ENCODE peak calls at places on chromosomes 5 and 9, in five cellular contexts. One of them, this sample, is unnamed.

GRCh38 chr9:136022731-136023400 is 61.7 kb upstream of the UBAC1 start:
- DNase-seq in AG09309: no peak
- DNase-seq in neural crest cell: no peak
- DNase-seq in stimulated activated CD4-positive, alpha-beta T cell treated with anti-CD3 and anti-CD28 coated beads, Interleukin-4, amount 100 ng/mL, for 4 hours: no peak
- DNase-seq in endothelial cell: no peak
- DNase-seq in this sample: no peak

GRCh38 chr5:107196500-107196899 is 474.2 kb downstream of the EFNA5 start:
- DNase-seq in neural crest cell: no peak
- DNase-seq in AG09309: no peak
- DNase-seq in endothelial cell: no peak
- DNase-seq in stimulated activated CD4-positive, alpha-beta T cell treated with anti-CD3 and anti-CD28 coated beads, Interleukin-4, amount 100 ng/mL, for 4 hours: no peak
- DNase-seq in this sample: no peak

GRCh38 chr5:38453506-38453905 is 102.9 kb downstream of the LIFR start:
- DNase-seq in AG09309: no peak
- DNase-seq in endothelial cell: no peak
- DNase-seq in neural crest cell: no peak
- DNase-seq in stimulated activated CD4-positive, alpha-beta T cell treated with anti-CD3 and anti-CD28 coated beads, Interleukin-4, amount 100 ng/mL, for 4 hours: peak; percentile 22
- DNase-seq in this sample: no peak

GRCh38 chr5:64869419-64869818 is 100.7 kb downstream of the CWC27 start:
- DNase-seq in AG09309: peak; percentile 28
- DNase-seq in neural crest cell: no peak
- DNase-seq in endothelial cell: no peak
- DNase-seq in stimulated activated CD4-positive, alpha-beta T cell treated with anti-CD3 and anti-CD28 coated beads, Interleukin-4, amount 100 ng/mL, for 4 hours: no peak
- DNase-seq in this sample: peak; percentile 55

GRCh38 chr5:179265529-179266290 is 79.6 kb downstream of the ADAMTS2 start:
- DNase-seq in AG09309: peak; percentile 96
- DNase-seq in stimulated activated CD4-positive, alpha-beta T cell treated with anti-CD3 and anti-CD28 coated beads, Interleukin-4, amount 100 ng/mL, for 4 hours: no peak
- DNase-seq in endothelial cell: no peak
- DNase-seq in neural crest cell: no peak
- DNase-seq in this sample: peak; percentile 94

GRCh38 chr5:160054047-160054446 is 45.1 kb downstream of the TTC1 start:
- DNase-seq in endothelial cell: no peak
- DNase-seq in AG09309: no peak
- DNase-seq in neural crest cell: no peak
- DNase-seq in stimulated activated CD4-positive, alpha-beta T cell treated with anti-CD3 and anti-CD28 coated beads, Interleukin-4, amount 100 ng/mL, for 4 hours: no peak
- DNase-seq in this sample: no peak

GRCh38 chr9:130209422-130209821 is 37.2 kb downstream of the NCS1 start:
- DNase-seq in endothelial cell: no peak
- DNase-seq in neural crest cell: no peak
- DNase-seq in stimulated activated CD4-positive, alpha-beta T cell treated with anti-CD3 and anti-CD28 coated beads, Interleukin-4, amount 100 ng/mL, for 4 hours: no peak
- DNase-seq in AG09309: no peak
- DNase-seq in this sample: no peak

GRCh38 chr5:52692039-52692438 is 95.7 kb upstream of the ITGA1 start:
- DNase-seq in stimulated activated CD4-positive, alpha-beta T cell treated with anti-CD3 and anti-CD28 coated beads, Interleukin-4, amount 100 ng/mL, for 4 hours: no peak
- DNase-seq in neural crest cell: no peak
- DNase-seq in endothelial cell: no peak
- DNase-seq in AG09309: no peak
- DNase-seq in this sample: no peak

GRCh38 chr5:88503065-88503394 is 234.4 kb upstream of the TMEM161B start:
- DNase-seq in AG09309: no peak
- DNase-seq in stimulated activated CD4-positive, alpha-beta T cell treated with anti-CD3 and anti-CD28 coated beads, Interleukin-4, amount 100 ng/mL, for 4 hours: no peak
- DNase-seq in neural crest cell: no peak
- DNase-seq in endothelial cell: no peak
- DNase-seq in this sample: no peak

GRCh38 chr5:90547072-90547536 is 11.5 kb upstream of the ADGRV1 start:
- DNase-seq in neural crest cell: no peak
- DNase-seq in endothelial cell: no peak
- DNase-seq in AG09309: no peak
- DNase-seq in stimulated activated CD4-positive, alpha-beta T cell treated with anti-CD3 and anti-CD28 coated beads, Interleukin-4, amount 100 ng/mL, for 4 hours: no peak
- DNase-seq in this sample: no peak

GRCh38 chr9:32394381-32395049 is 10.1 kb downstream of the ACO1 start:
- DNase-seq in stimulated activated CD4-positive, alpha-beta T cell treated with anti-CD3 and anti-CD28 coated beads, Interleukin-4, amount 100 ng/mL, for 4 hours: no peak
- DNase-seq in endothelial cell: no peak
- DNase-seq in AG09309: no peak
- DNase-seq in neural crest cell: no peak
- DNase-seq in this sample: peak; percentile 47

GRCh38 chr9:70479880-70480291 is 65.4 kb upstream of the KLF9 start:
- DNase-seq in endothelial cell: no peak
- DNase-seq in AG09309: no peak
- DNase-seq in stimulated activated CD4-positive, alpha-beta T cell treated with anti-CD3 and anti-CD28 coated beads, Interleukin-4, amount 100 ng/mL, for 4 hours: no peak
- DNase-seq in neural crest cell: no peak
- DNase-seq in this sample: no peak

GRCh38 chr5:112245616-112246015 is 173.5 kb downstream of the EPB41L4A start:
- DNase-seq in stimulated activated CD4-positive, alpha-beta T cell treated with anti-CD3 and anti-CD28 coated beads, Interleukin-4, amount 100 ng/mL, for 4 hours: no peak
- DNase-seq in neural crest cell: no peak
- DNase-seq in endothelial cell: no peak
- DNase-seq in AG09309: no peak
- DNase-seq in this sample: no peak

GRCh38 chr5:158725223-158725825 is 374.4 kb downstream of the EBF1 start:
- DNase-seq in neural crest cell: no peak
- DNase-seq in AG09309: no peak
- DNase-seq in stimulated activated CD4-positive, alpha-beta T cell treated with anti-CD3 and anti-CD28 coated beads, Interleukin-4, amount 100 ng/mL, for 4 hours: no peak
- DNase-seq in endothelial cell: no peak
- DNase-seq in this sample: no peak

GRCh38 chr5:173434270-173434669 is 106.1 kb upstream of the STC2 start:
- DNase-seq in endothelial cell: no peak
- DNase-seq in neural crest cell: no peak
- DNase-seq in stimulated activated CD4-positive, alpha-beta T cell treated with anti-CD3 and anti-CD28 coated beads, Interleukin-4, amount 100 ng/mL, for 4 hours: no peak
- DNase-seq in AG09309: no peak
- DNase-seq in this sample: no peak

GRCh38 chr9:7613931-7614330 is 185.6 kb downstream of the DMAC1 start:
- DNase-seq in stimulated activated CD4-positive, alpha-beta T cell treated with anti-CD3 and anti-CD28 coated beads, Interleukin-4, amount 100 ng/mL, for 4 hours: no peak
- DNase-seq in AG09309: no peak
- DNase-seq in neural crest cell: no peak
- DNase-seq in endothelial cell: no peak
- DNase-seq in this sample: no peak

GRCh38 chr9:88400021-88400420 is 11.8 kb downstream of the SPIN1 start:
- DNase-seq in AG09309: no peak
- DNase-seq in neural crest cell: no peak
- DNase-seq in stimulated activated CD4-positive, alpha-beta T cell treated with anti-CD3 and anti-CD28 coated beads, Interleukin-4, amount 100 ng/mL, for 4 hours: no peak
- DNase-seq in endothelial cell: no peak
- DNase-seq in this sample: no peak

GRCh38 chr9:123069010-123069481 is 35.6 kb downstream of the GPR21 start:
- DNase-seq in endothelial cell: no peak
- DNase-seq in AG09309: peak; percentile 96
- DNase-seq in stimulated activated CD4-positive, alpha-beta T cell treated with anti-CD3 and anti-CD28 coated beads, Interleukin-4, amount 100 ng/mL, for 4 hours: no peak
- DNase-seq in neural crest cell: no peak
- DNase-seq in this sample: peak; percentile 10

GRCh38 chr9:83477120-83477519 is 61.1 kb downstream of the FRMD3 start:
- DNase-seq in neural crest cell: no peak
- DNase-seq in endothelial cell: no peak
- DNase-seq in AG09309: no peak
- DNase-seq in stimulated activated CD4-positive, alpha-beta T cell treated with anti-CD3 and anti-CD28 coated beads, Interleukin-4, amount 100 ng/mL, for 4 hours: no peak
- DNase-seq in this sample: no peak

GRCh38 chr9:93771276-93771675 is 183.9 kb downstream of the BARX1 start:
- DNase-seq in neural crest cell: no peak
- DNase-seq in stimulated activated CD4-positive, alpha-beta T cell treated with anti-CD3 and anti-CD28 coated beads, Interleukin-4, amount 100 ng/mL, for 4 hours: no peak
- DNase-seq in AG09309: no peak
- DNase-seq in endothelial cell: no peak
- DNase-seq in this sample: no peak

GRCh38 chr5:4720831-4721230 is 419.3 kb upstream of the ADAMTS16 start:
- DNase-seq in stimulated activated CD4-positive, alpha-beta T cell treated with anti-CD3 and anti-CD28 coated beads, Interleukin-4, amount 100 ng/mL, for 4 hours: no peak
- DNase-seq in neural crest cell: no peak
- DNase-seq in AG09309: no peak
- DNase-seq in endothelial cell: no peak
- DNase-seq in this sample: no peak

GRCh38 chr9:98101868-98102273 is 17.2 kb downstream of the TRIM14 start:
- DNase-seq in neural crest cell: no peak
- DNase-seq in endothelial cell: no peak
- DNase-seq in AG09309: no peak
- DNase-seq in stimulated activated CD4-positive, alpha-beta T cell treated with anti-CD3 and anti-CD28 coated beads, Interleukin-4, amount 100 ng/mL, for 4 hours: peak; percentile 77
- DNase-seq in this sample: no peak

GRCh38 chr9:132350861-132351315 is 3.9 kb downstream of the SETX start:
- DNase-seq in AG09309: no peak
- DNase-seq in neural crest cell: no peak
- DNase-seq in endothelial cell: no peak
- DNase-seq in stimulated activated CD4-positive, alpha-beta T cell treated with anti-CD3 and anti-CD28 coated beads, Interleukin-4, amount 100 ng/mL, for 4 hours: peak; percentile 13
- DNase-seq in this sample: no peak

GRCh38 chr5:88515881-88516819 is 247.5 kb upstream of the TMEM161B start:
- DNase-seq in endothelial cell: no peak
- DNase-seq in stimulated activated CD4-positive, alpha-beta T cell treated with anti-CD3 and anti-CD28 coated beads, Interleukin-4, amount 100 ng/mL, for 4 hours: no peak
- DNase-seq in neural crest cell: no peak
- DNase-seq in AG09309: no peak
- DNase-seq in this sample: no peak